ENCODE peak calls at places on chromosomes 1 and 21, in nine cellular contexts. One of them, this sample, is unnamed.

GRCh38 chr1:224080082-224080774 is 33.7 kb upstream of the FBXO28 start:
- DNase-seq in lower lobe of right lung: no peak
- DNase-seq in colonic mucosa: no peak
- DNase-seq in neural progenitor cell: no peak
- DNase-seq in stomach: no peak
- DNase-seq in cardiac muscle cell: no peak
- DNase-seq in BE2C: no peak
- DNase-seq in pancreas: no peak
- DNase-seq in CD8-positive, alpha-beta T cell: no peak
- DNase-seq in this sample: no peak

GRCh38 chr21:26801524-26801923 is 43.7 kb downstream of the ADAMTS1 start:
- DNase-seq in lower lobe of right lung: no peak
- DNase-seq in colonic mucosa: no peak
- DNase-seq in neural progenitor cell: no peak
- DNase-seq in stomach: no peak
- DNase-seq in cardiac muscle cell: peak; percentile 95
- DNase-seq in BE2C: no peak
- DNase-seq in pancreas: no peak
- DNase-seq in CD8-positive, alpha-beta T cell: no peak
- DNase-seq in this sample: no peak

GRCh38 chr21:35521293-35521692 is 472.2 kb upstream of the RUNX1 start:
- DNase-seq in lower lobe of right lung: no peak
- DNase-seq in colonic mucosa: no peak
- DNase-seq in neural progenitor cell: peak; percentile 23
- DNase-seq in stomach: no peak
- DNase-seq in cardiac muscle cell: no peak
- DNase-seq in BE2C: no peak
- DNase-seq in pancreas: no peak
- DNase-seq in CD8-positive, alpha-beta T cell: no peak
- DNase-seq in this sample: no peak

GRCh38 chr1:183270541-183271141 is 84.6 kb downstream of the LAMC2 start:
- DNase-seq in lower lobe of right lung: no peak
- DNase-seq in colonic mucosa: no peak
- DNase-seq in neural progenitor cell: no peak
- DNase-seq in stomach: no peak
- DNase-seq in cardiac muscle cell: peak; percentile 86
- DNase-seq in BE2C: peak; percentile 82
- DNase-seq in pancreas: no peak
- DNase-seq in CD8-positive, alpha-beta T cell: no peak
- DNase-seq in this sample: no peak

GRCh38 chr1:210250665-210250997 is 18.0 kb downstream of the SERTAD4 start:
- DNase-seq in lower lobe of right lung: no peak
- DNase-seq in colonic mucosa: peak; percentile 59
- DNase-seq in neural progenitor cell: peak; percentile 82
- DNase-seq in stomach: peak; percentile 65
- DNase-seq in cardiac muscle cell: peak; percentile 35
- DNase-seq in BE2C: peak; percentile 65
- DNase-seq in pancreas: no peak
- DNase-seq in CD8-positive, alpha-beta T cell: no peak
- DNase-seq in this sample: no peak

GRCh38 chr1:234722904-234723588 is 113.1 kb upstream of the IRF2BP2 start:
- DNase-seq in lower lobe of right lung: no peak
- DNase-seq in colonic mucosa: peak; percentile 65
- DNase-seq in neural progenitor cell: no peak
- DNase-seq in stomach: peak; percentile 68
- DNase-seq in cardiac muscle cell: peak; percentile 92
- DNase-seq in BE2C: peak; percentile 58
- DNase-seq in pancreas: peak; percentile 70
- DNase-seq in CD8-positive, alpha-beta T cell: peak; percentile 40
- DNase-seq in this sample: no peak

GRCh38 chr1:72892461-72892860 is 610.1 kb upstream of the NEGR1 start:
- DNase-seq in lower lobe of right lung: no peak
- DNase-seq in colonic mucosa: no peak
- DNase-seq in neural progenitor cell: no peak
- DNase-seq in stomach: no peak
- DNase-seq in cardiac muscle cell: peak; percentile 3
- DNase-seq in BE2C: no peak
- DNase-seq in pancreas: no peak
- DNase-seq in CD8-positive, alpha-beta T cell: no peak
- DNase-seq in this sample: no peak

GRCh38 chr1:10444795-10445397 is 4.9 kb upstream of the CORT start:
- DNase-seq in lower lobe of right lung: no peak
- DNase-seq in colonic mucosa: no peak
- DNase-seq in neural progenitor cell: no peak
- DNase-seq in stomach: no peak
- DNase-seq in cardiac muscle cell: no peak
- DNase-seq in BE2C: no peak
- DNase-seq in pancreas: no peak
- DNase-seq in CD8-positive, alpha-beta T cell: no peak
- DNase-seq in this sample: no peak

GRCh38 chr1:67371681-67372080 is 58.5 kb downstream of the SERBP1 start:
- DNase-seq in lower lobe of right lung: no peak
- DNase-seq in colonic mucosa: no peak
- DNase-seq in neural progenitor cell: no peak
- DNase-seq in stomach: no peak
- DNase-seq in cardiac muscle cell: peak; percentile 22
- DNase-seq in BE2C: no peak
- DNase-seq in pancreas: no peak
- DNase-seq in CD8-positive, alpha-beta T cell: no peak
- DNase-seq in this sample: no peak
- H3K36me3 ChIP-seq in lower lobe of right lung: no peaks in the 10 kb centered on the region
- H3K36me3 ChIP-seq in colonic mucosa: no peaks in the 10 kb centered on the region
- H3K36me3 ChIP-seq in neural progenitor cell: no peaks in the 10 kb centered on the region
- H3K36me3 ChIP-seq in stomach: no peaks in the 10 kb centered on the region
- H3K36me3 ChIP-seq in cardiac muscle cell: no peaks in the 10 kb centered on the region
- H3K36me3 ChIP-seq in BE2C: no peaks in the 10 kb centered on the region
- H3K36me3 ChIP-seq in pancreas: no peaks in the 10 kb centered on the region
- H3K36me3 ChIP-seq in CD8-positive, alpha-beta T cell: no peaks in the 10 kb centered on the region
- H3K36me3 ChIP-seq in this sample: no peaks in the 10 kb centered on the region

GRCh38 chr1:242754061-242754648 is 229.7 kb upstream of the PLD5 start:
- DNase-seq in lower lobe of right lung: no peak
- DNase-seq in colonic mucosa: no peak
- DNase-seq in neural progenitor cell: no peak
- DNase-seq in stomach: no peak
- DNase-seq in cardiac muscle cell: no peak
- DNase-seq in BE2C: peak; percentile 23
- DNase-seq in pancreas: no peak
- DNase-seq in CD8-positive, alpha-beta T cell: no peak
- DNase-seq in this sample: no peak
- TF ChIP-seq CTCF in lower lobe of right lung: no peak
- TF ChIP-seq CTCF in colonic mucosa: no peak
- TF ChIP-seq CTCF in neural progenitor cell: no peak
- TF ChIP-seq CTCF in stomach: no peak
- TF ChIP-seq CTCF in cardiac muscle cell: no peak
- TF ChIP-seq CTCF in BE2C: no peak
- TF ChIP-seq CTCF in pancreas: no peak
- TF ChIP-seq CTCF in CD8-positive, alpha-beta T cell: no peak
- TF ChIP-seq CTCF in this sample: no peak

GRCh38 chr1:4029376-4029775 is 129.3 kb upstream of the C1orf174 start:
- DNase-seq in lower lobe of right lung: no peak
- DNase-seq in colonic mucosa: no peak
- DNase-seq in neural progenitor cell: no peak
- DNase-seq in stomach: no peak
- DNase-seq in cardiac muscle cell: no peak
- DNase-seq in BE2C: no peak
- DNase-seq in pancreas: no peak
- DNase-seq in CD8-positive, alpha-beta T cell: no peak
- DNase-seq in this sample: no peak
- H3K9me3 ChIP-seq in lower lobe of right lung: no peaks in the 10 kb centered on the region
- H3K9me3 ChIP-seq in colonic mucosa: no peaks in the 10 kb centered on the region
- H3K9me3 ChIP-seq in neural progenitor cell: no peaks in the 10 kb centered on the region
- H3K9me3 ChIP-seq in stomach: no peaks in the 10 kb centered on the region
- H3K9me3 ChIP-seq in cardiac muscle cell: no peaks in the 10 kb centered on the region
- H3K9me3 ChIP-seq in BE2C: no peaks in the 10 kb centered on the region
- H3K9me3 ChIP-seq in pancreas: no peaks in the 10 kb centered on the region
- H3K9me3 ChIP-seq in CD8-positive, alpha-beta T cell: no peaks in the 10 kb centered on the region
- H3K9me3 ChIP-seq in this sample: no peaks in the 10 kb centered on the region

DNA sequence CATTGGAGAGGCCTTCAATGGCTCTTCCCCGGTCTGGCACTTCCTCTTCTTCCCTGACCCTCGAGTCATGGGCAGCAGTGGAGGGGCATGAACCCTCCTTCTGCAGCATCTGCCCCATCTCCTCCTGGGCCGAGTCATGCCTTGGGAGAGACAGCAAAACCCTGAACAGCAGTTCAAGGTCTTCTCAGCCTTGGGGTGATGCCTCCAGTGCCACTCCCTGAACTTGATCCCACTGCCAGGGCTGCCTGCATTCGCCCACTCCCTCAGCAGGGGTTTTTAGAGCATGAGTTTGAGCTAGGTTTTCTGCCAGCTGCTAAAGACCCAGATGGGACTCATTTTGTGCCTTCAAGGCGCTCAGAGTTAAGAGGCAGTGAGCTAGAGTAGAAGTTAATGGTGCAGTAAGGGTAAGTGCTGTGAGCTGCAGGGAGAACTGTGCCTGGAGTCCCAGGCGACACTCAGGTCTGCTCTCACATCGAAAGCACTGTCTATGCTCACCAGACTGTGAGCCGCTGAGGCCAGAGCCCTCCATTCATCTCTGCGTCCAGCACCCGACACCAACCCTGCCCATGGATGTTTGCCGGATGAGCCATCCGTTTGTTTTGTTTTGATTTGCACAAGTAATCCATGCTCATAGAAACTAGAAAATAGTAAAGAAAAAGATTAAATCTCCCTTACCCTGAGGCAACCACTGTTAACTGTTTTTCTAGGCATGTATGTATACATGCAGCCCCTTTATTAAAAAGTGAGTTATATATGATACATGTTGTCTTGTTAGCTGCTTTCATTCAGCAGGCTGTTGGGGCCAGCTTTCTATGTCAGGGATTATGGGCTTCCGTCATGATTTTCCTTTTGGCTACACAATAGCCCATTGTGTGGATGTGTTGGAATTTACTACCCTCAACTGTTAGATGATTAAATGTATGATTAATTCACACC is 67.9 kb downstream of the VPS26C start:
- DNase-seq in lower lobe of right lung: no peak
- DNase-seq in colonic mucosa: no peak
- DNase-seq in neural progenitor cell: no peak
- DNase-seq in stomach: no peak
- DNase-seq in cardiac muscle cell: peak; percentile 42
- DNase-seq in BE2C: no peak
- DNase-seq in pancreas: no peak
- DNase-seq in CD8-positive, alpha-beta T cell: no peak
- DNase-seq in this sample: no peak
- H3K36me3 ChIP-seq in lower lobe of right lung: peaks cover 88% of the 10 kb centered on the region
- H3K36me3 ChIP-seq in colonic mucosa: no peaks in the 10 kb centered on the region
- H3K36me3 ChIP-seq in neural progenitor cell: peaks cover 4% of the 10 kb centered on the region
- H3K36me3 ChIP-seq in stomach: peaks cover 97% of the 10 kb centered on the region
- H3K36me3 ChIP-seq in cardiac muscle cell: peaks cover 45% of the 10 kb centered on the region
- H3K36me3 ChIP-seq in BE2C: peaks cover 50% of the 10 kb centered on the region
- H3K36me3 ChIP-seq in pancreas: peaks cover 24% of the 10 kb centered on the region
- H3K36me3 ChIP-seq in CD8-positive, alpha-beta T cell: peaks cover 31% of the 10 kb centered on the region
- H3K36me3 ChIP-seq in this sample: no peaks in the 10 kb centered on the region

GRCh38 chr1:205273551-205273982 is 45.8 kb downstream of the TMCC2 start:
- DNase-seq in lower lobe of right lung: peak; percentile 91
- DNase-seq in colonic mucosa: peak; percentile 90
- DNase-seq in neural progenitor cell: peak; percentile 92
- DNase-seq in stomach: peak; percentile 94
- DNase-seq in cardiac muscle cell: peak; percentile 82
- DNase-seq in BE2C: peak; percentile 82
- DNase-seq in pancreas: peak; percentile 92
- DNase-seq in CD8-positive, alpha-beta T cell: peak; percentile 79
- DNase-seq in this sample: peak; percentile 93

GRCh38 chr1:205275916-205276315 is 45.6 kb downstream of the NUAK2 start:
- DNase-seq in lower lobe of right lung: no peak
- DNase-seq in colonic mucosa: no peak
- DNase-seq in neural progenitor cell: no peak
- DNase-seq in stomach: no peak
- DNase-seq in cardiac muscle cell: no peak
- DNase-seq in BE2C: no peak
- DNase-seq in pancreas: no peak
- DNase-seq in CD8-positive, alpha-beta T cell: no peak
- DNase-seq in this sample: no peak

GRCh38 chr1:205274041-205274691 is 46.4 kb downstream of the TMCC2 start:
- DNase-seq in lower lobe of right lung: no peak
- DNase-seq in colonic mucosa: no peak
- DNase-seq in neural progenitor cell: no peak
- DNase-seq in stomach: no peak
- DNase-seq in cardiac muscle cell: no peak
- DNase-seq in BE2C: no peak
- DNase-seq in pancreas: peak; percentile 66
- DNase-seq in CD8-positive, alpha-beta T cell: no peak
- DNase-seq in this sample: no peak

GRCh38 chr1:205276334-205277065 is 45.0 kb downstream of the NUAK2 start:
- DNase-seq in lower lobe of right lung: no peak
- DNase-seq in colonic mucosa: no peak
- DNase-seq in neural progenitor cell: no peak
- DNase-seq in stomach: no peak
- DNase-seq in cardiac muscle cell: no peak
- DNase-seq in BE2C: no peak
- DNase-seq in pancreas: peak; percentile 66
- DNase-seq in CD8-positive, alpha-beta T cell: no peak
- DNase-seq in this sample: no peak

DNA sequence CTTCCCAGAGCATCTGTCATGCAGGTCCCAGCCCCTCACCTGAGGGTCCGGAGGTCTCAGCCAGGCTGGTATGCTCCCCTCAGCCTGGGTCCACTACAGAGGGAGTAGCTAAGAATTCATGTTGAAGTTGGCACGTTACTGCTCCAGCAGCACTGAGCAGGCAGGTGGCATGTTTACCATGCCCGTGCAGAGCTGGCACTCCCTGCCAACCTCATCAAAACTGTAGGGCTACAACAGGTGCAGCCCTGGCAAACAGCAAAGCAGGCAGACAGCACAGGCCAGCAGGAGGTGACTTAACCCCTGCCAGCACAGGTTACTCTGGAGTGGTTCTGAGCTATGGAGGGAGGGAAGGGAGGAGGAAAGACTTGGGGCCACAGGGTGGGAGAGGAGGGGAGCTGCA is 46.4 kb downstream of the NUAK2 start:
- DNase-seq in lower lobe of right lung: peak; percentile 75
- DNase-seq in colonic mucosa: peak; percentile 70
- DNase-seq in neural progenitor cell: no peak
- DNase-seq in stomach: peak; percentile 88
- DNase-seq in cardiac muscle cell: no peak
- DNase-seq in BE2C: no peak
- DNase-seq in pancreas: peak; percentile 91
- DNase-seq in CD8-positive, alpha-beta T cell: no peak
- DNase-seq in this sample: no peak
- TF ChIP-seq CTCF in lower lobe of right lung: no peak
- TF ChIP-seq CTCF in colonic mucosa: no peak
- TF ChIP-seq CTCF in neural progenitor cell: no peak
- TF ChIP-seq CTCF in stomach: no peak
- TF ChIP-seq CTCF in cardiac muscle cell: no peak
- TF ChIP-seq CTCF in BE2C: no peak
- TF ChIP-seq CTCF in pancreas: no peak
- TF ChIP-seq CTCF in CD8-positive, alpha-beta T cell: peak; percentile 22
- TF ChIP-seq CTCF in this sample: no peak

GRCh38 chr1:12637693-12638092 is 6.2 kb upstream of the AADACL4 start:
- DNase-seq in lower lobe of right lung: peak; percentile 3
- DNase-seq in colonic mucosa: no peak
- DNase-seq in neural progenitor cell: no peak
- DNase-seq in stomach: no peak
- DNase-seq in cardiac muscle cell: no peak
- DNase-seq in BE2C: no peak
- DNase-seq in pancreas: no peak
- DNase-seq in CD8-positive, alpha-beta T cell: no peak
- DNase-seq in this sample: no peak
- H3K9me3 ChIP-seq in lower lobe of right lung: peaks cover 26% of the 10 kb centered on the region
- H3K9me3 ChIP-seq in colonic mucosa: no peaks in the 10 kb centered on the region
- H3K9me3 ChIP-seq in neural progenitor cell: no peaks in the 10 kb centered on the region
- H3K9me3 ChIP-seq in stomach: peaks cover 5% of the 10 kb centered on the region
- H3K9me3 ChIP-seq in cardiac muscle cell: peaks cover 5% of the 10 kb centered on the region
- H3K9me3 ChIP-seq in BE2C: no peaks in the 10 kb centered on the region
- H3K9me3 ChIP-seq in pancreas: no peaks in the 10 kb centered on the region
- H3K9me3 ChIP-seq in CD8-positive, alpha-beta T cell: peaks cover 9% of the 10 kb centered on the region
- H3K9me3 ChIP-seq in this sample: peaks cover 38% of the 10 kb centered on the region

GRCh38 chr1:156994277-156994676 is 51.3 kb downstream of the ARHGEF11 start:
- DNase-seq in lower lobe of right lung: no peak
- DNase-seq in colonic mucosa: no peak
- DNase-seq in neural progenitor cell: no peak
- DNase-seq in stomach: no peak
- DNase-seq in cardiac muscle cell: no peak
- DNase-seq in BE2C: no peak
- DNase-seq in pancreas: no peak
- DNase-seq in CD8-positive, alpha-beta T cell: no peak
- DNase-seq in this sample: no peak
- H3K36me3 ChIP-seq in lower lobe of right lung: peaks cover 4% of the 10 kb centered on the region
- H3K36me3 ChIP-seq in colonic mucosa: no peaks in the 10 kb centered on the region
- H3K36me3 ChIP-seq in neural progenitor cell: no peaks in the 10 kb centered on the region
- H3K36me3 ChIP-seq in stomach: no peaks in the 10 kb centered on the region
- H3K36me3 ChIP-seq in cardiac muscle cell: no peaks in the 10 kb centered on the region
- H3K36me3 ChIP-seq in BE2C: no peaks in the 10 kb centered on the region
- H3K36me3 ChIP-seq in pancreas: no peaks in the 10 kb centered on the region
- H3K36me3 ChIP-seq in CD8-positive, alpha-beta T cell: no peaks in the 10 kb centered on the region
- H3K36me3 ChIP-seq in this sample: no peaks in the 10 kb centered on the region

This sample was measured in left lung.